ENCODE peak calls at places on chromosome 10, in five cellular contexts. G is MM.1S, J is SK-N-SH, N is BJ, V is mammary epithelial cell. A is an unnamed sample.

GRCh38 chr10:44186150-44186549 is 198.7 kb downstream of the CXCL12 start:
- DNase-seq in N (no peak), G (no peak), V (no peak), J (no peak), A (no peak)

GRCh38 chr10:75651452-75651851 is 220.0 kb downstream of the LRMDA start:
- DNase-seq in V (peak; percentile 35), G (peak; percentile 36), J (no peak), N (no peak), A (no peak)

GRCh38 chr10:122019414-122019975 is 30.5 kb downstream of the TACC2 start:
- DNase-seq in G (peak; percentile 49), N (no peak), V (peak; percentile 81), J (no peak), A (no peak)

GRCh38 chr10:47020491-47020890 is 109.3 kb downstream of the PTPN20 start:
- DNase-seq in N (no peak), V (peak; percentile 48), J (no peak), G (no peak), A (no peak)

GRCh38 chr10:11215468-11215867 is 197.8 kb downstream of the CELF2 start:
- DNase-seq in V (no peak), J (no peak), N (no peak), G (no peak), A (no peak)

GRCh38 chr10:73997479-73997805 is 474 bp upstream of the VCL start:
- DNase-seq in N (no peak), G (peak; percentile 67), V (no peak), J (no peak), A (no peak)

GRCh38 chr10:103616705-103617361 is 123.3 kb downstream of the NEURL1 start:
- DNase-seq in V (no peak), N (peak; percentile 86), G (no peak), J (no peak), A (no peak)

GRCh38 chr10:117550599-117551321 is 8.2 kb downstream of the EMX2 start:
- DNase-seq in N (no peak), G (no peak), V (no peak), J (no peak), A (no peak)

GRCh38 chr10:69124558-69125121 is 662 bp downstream of the VPS26A start:
- DNase-seq in V (peak; percentile 73), J (peak; percentile 44), G (peak; percentile 56), N (no peak), A (no peak)

GRCh38 chr10:33355267-33355666 is 20.8 kb upstream of the NRP1 start:
- DNase-seq in J (no peak), G (no peak), V (no peak), N (no peak), A (no peak)

GRCh38 chr10:31521432-31521831 is 202.4 kb downstream of the ZEB1 start:
- DNase-seq in N (no peak), V (no peak), G (no peak), J (no peak), A (no peak)

GRCh38 chr10:6737080-6737641 is 157.1 kb upstream of the PRKCQ start:
- DNase-seq in G (no peak), V (peak; percentile 83), N (no peak), J (no peak), A (peak; percentile 50)

GRCh38 chr10:125062244-125063208 is 97.8 kb downstream of the CTBP2 start:
- DNase-seq in N (no peak), V (no peak), J (no peak), G (no peak), A (no peak)

GRCh38 chr10:124522903-124523260 is 61.3 kb downstream of the LHPP start:
- DNase-seq in V (no peak), G (no peak), J (no peak), N (no peak), A (no peak)

GRCh38 chr10:27660268-27660667 is 85.4 kb downstream of the MKX start:
- DNase-seq in N (no peak), V (no peak), J (no peak), G (no peak), A (no peak)

GRCh38 chr10:126872768-126873167 is 32.5 kb upstream of the DOCK1 start:
- DNase-seq in N (no peak), G (no peak), J (no peak), V (no peak), A (no peak)

GRCh38 chr10:76839276-76839675 is 798.3 kb downstream of the KCNMA1 start:
- DNase-seq in J (no peak), G (no peak), V (no peak), N (no peak), A (no peak)

GRCh38 chr10:48316236-48316635 is 9.8 kb downstream of the MAPK8 start:
- DNase-seq in V (no peak), N (no peak), G (no peak), J (no peak), A (no peak)

GRCh38 chr10:112988839-112989406 is 38.9 kb downstream of the TCF7L2 start:
- DNase-seq in G (no peak), J (no peak), V (peak; percentile 96), N (no peak), A (no peak)

GRCh38 chr10:88120599-88121333 is 257.3 kb downstream of the PTEN start:
- DNase-seq in V (no peak), G (no peak), J (no peak), N (no peak), A (no peak)

GRCh38 chr10:90675621-90676020 is 182.2 kb downstream of the HTR7 start:
- DNase-seq in J (no peak), G (no peak), V (peak; percentile 69), N (peak; percentile 59), A (no peak)

GRCh38 chr10:129704786-129705525 is 237.9 kb downstream of the MGMT start:
- DNase-seq in G (no peak), N (peak; percentile 30), V (no peak), J (no peak), A (no peak)

GRCh38 chr10:7484456-7485266 is 73.8 kb upstream of the SFMBT2 start:
- DNase-seq in G (peak; percentile 88), V (no peak), J (peak; percentile 47), N (no peak), A (no peak)

GRCh38 chr10:10819206-10819856 is 198.3 kb upstream of the CELF2 start:
- DNase-seq in J (no peak), N (no peak), G (no peak), V (no peak), A (no peak)

GRCh38 chr10:122348951-122349361 is 25.6 kb upstream of the PLEKHA1 start:
- DNase-seq in G (no peak), N (no peak), V (no peak), J (no peak), A (no peak)

GRCh38 chr10:77793831-77794230 is 132.7 kb downstream of the DLG5 start:
- DNase-seq in V (no peak), J (no peak), N (no peak), G (no peak), A (no peak)

GRCh38 chr10:74314166-74314565 is 163.1 kb downstream of the ADK start:
- DNase-seq in G (no peak), N (no peak), J (no peak), V (no peak), A (no peak)

GRCh38 chr10:70283071-70283444 is 746 bp downstream of the NPFFR1 start:
- DNase-seq in G (no peak), J (no peak), V (no peak), N (no peak), A (no peak)
- H3K4me3 ChIP-seq in G (no peak overlapping the region), J (no peak overlapping the region), V (no peak overlapping the region), N (no peak overlapping the region), A (no peak overlapping the region)

DNA sequence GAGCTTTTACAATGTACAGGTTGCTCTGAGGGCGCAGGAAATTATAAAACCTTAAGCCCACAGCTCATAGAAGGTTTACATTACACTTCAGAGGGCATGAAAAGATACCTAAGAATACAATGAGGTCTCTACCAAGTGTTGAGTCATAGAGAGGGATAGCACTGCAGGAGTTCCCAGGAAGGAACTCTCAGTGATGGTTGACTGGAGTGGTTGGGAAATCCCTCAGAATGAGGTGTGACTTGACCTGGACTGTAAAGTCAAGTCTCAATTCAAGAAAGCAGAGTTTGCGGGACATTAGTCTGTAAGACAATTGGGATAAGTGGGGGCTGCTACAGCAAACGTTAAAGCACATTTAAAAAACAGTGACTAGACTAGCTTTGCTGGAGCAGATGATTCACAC is 21.9 kb downstream of the TNKS2 start:
- DNase-seq in G (no peak), J (no peak), N (no peak), V (peak; percentile 72), A (peak; percentile 53)
- TF ChIP-seq CTCF in G (no peak), J (no peak), N (no peak), V (no peak), A (no peak)

GRCh38 chr10:80894339-80894791 is 356.7 kb downstream of the SH2D4B start:
- DNase-seq in J (no peak), G (no peak), N (no peak), V (no peak), A (no peak)
- H3K27me3 ChIP-seq in J (no peaks in the 10 kb centered on the region), G (no peaks in the 10 kb centered on the region), N (no peaks in the 10 kb centered on the region), V (no peaks in the 10 kb centered on the region), A (no peaks in the 10 kb centered on the region)

GRCh38 chr10:28797904-28798371 is 120.6 kb downstream of the BAMBI start:
- DNase-seq in G (no peak), V (no peak), N (no peak), J (no peak), A (no peak)

GRCh38 chr10:28800144-28800543 is 122.8 kb downstream of the BAMBI start:
- DNase-seq in V (no peak), N (no peak), G (no peak), J (no peak), A (no peak)

GRCh38 chr10:28796606-28797512 is 119.5 kb downstream of the BAMBI start:
- DNase-seq in V (no peak), J (no peak), N (no peak), G (no peak), A (no peak)

GRCh38 chr10:28798428-28798955 is 121.2 kb downstream of the BAMBI start:
- DNase-seq in V (no peak), J (no peak), G (no peak), N (no peak), A (no peak)

GRCh38 chr10:28798964-28799363 is 121.6 kb downstream of the BAMBI start:
- DNase-seq in N (no peak), G (no peak), J (no peak), V (no peak), A (no peak)
- H3K4me3 ChIP-seq in N (no peak overlapping the region), G (no peak overlapping the region), J (no peak overlapping the region), V (no peak overlapping the region), A (no peak overlapping the region)

GRCh38 chr10:683448-684071 is 5.9 kb downstream of the DIP2C start:
- DNase-seq in G (no peak), N (peak; percentile 97), J (peak; percentile 86), V (no peak), A (peak; percentile 71)
- TF ChIP-seq CTCF in G (no peak), N (peak; percentile 31), J (peak; percentile 38), V (no peak), A (peak; percentile 16)

GRCh38 chr10:98610301-98610700 is 163.6 kb upstream of the HPS1 start:
- DNase-seq in J (no peak), V (peak; percentile 4), N (no peak), G (no peak), A (no peak)
- H3K27me3 ChIP-seq in J (no peaks in the 10 kb centered on the region), V (peaks cover 5% of the 10 kb centered on the region), N (no peaks in the 10 kb centered on the region), G (no peaks in the 10 kb centered on the region), A (no peaks in the 10 kb centered on the region)

DNA sequence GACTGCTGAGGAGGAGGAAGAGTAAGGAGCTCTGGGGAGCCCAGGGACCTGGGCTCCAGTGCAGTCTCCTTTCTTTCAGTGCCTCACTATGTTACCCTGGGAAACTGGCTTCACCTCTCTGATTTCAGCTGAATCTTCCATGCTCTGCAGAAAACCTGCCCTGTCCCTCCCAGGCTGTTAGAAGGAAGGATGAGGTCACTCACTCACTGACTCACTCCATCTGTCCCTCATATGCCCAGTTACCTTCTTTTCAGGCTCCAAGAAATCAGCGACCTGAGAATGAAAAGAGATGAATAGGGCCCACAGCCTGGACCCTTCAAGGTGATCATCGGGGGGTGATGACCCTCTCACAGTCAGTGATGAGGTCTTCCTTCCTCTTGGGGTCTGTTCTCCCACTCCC is 481 bp downstream of the SFTPA2 start:
- DNase-seq in N (no peak), V (peak; percentile 25), J (no peak), G (no peak), A (peak; percentile 7)
- H3K4me3 ChIP-seq in N (no peak overlapping the region), V (no peak overlapping the region), J (no peak overlapping the region), G (no peak overlapping the region), A (no peak overlapping the region)

A was measured in kidney epithelial cell.